ENCODE peak calls at places on chromosome 6, in four cellular contexts. T is thyroid gland, W is neuronal stem cell, Q is cardiac muscle cell. D is an unnamed sample. For H3K4me1, the result is how much of the 10 kb centered on the place peaks cover.

GRCh38 chr6:39200498-39201020 is 28.7 kb downstream of the KCNK5 start:
- DNase-seq in T (peak), W (no peak), Q (no peak), D (no peak)

GRCh38 chr6:36028088-36028886 is 679 bp downstream of the MAPK14 start:
- DNase-seq in T (peak), W (peak), Q (peak), D (peak)

GRCh38 chr6:31834367-31834703 is 6.8 kb downstream of the HSPA1B start:
- DNase-seq in T (peak), W (no peak), Q (peak), D (peak)

GRCh38 chr6:46118836-46119235 is 11.0 kb upstream of the ENPP4 start:
- DNase-seq in T (no peak), W (no peak), Q (no peak), D (no peak)

GRCh38 chr6:148291876-148292275 is 50.8 kb upstream of the SASH1 start:
- DNase-seq in T (no peak), W (no peak), Q (no peak), D (no peak)

GRCh38 chr6:14380421-14380820 is 262.8 kb downstream of the CD83 start:
- DNase-seq in T (no peak), W (peak), Q (no peak), D (no peak)

GRCh38 chr6:4928426-4928825 is 75.4 kb downstream of the RPP40 start:
- DNase-seq in T (no peak), W (no peak), Q (no peak), D (no peak)

GRCh38 chr6:94501546-94501945 is 1075.8 kb upstream of the MANEA start:
- DNase-seq in T (no peak), W (no peak), Q (no peak), D (no peak)

GRCh38 chr6:121522265-121522664 is 86.8 kb downstream of the GJA1 start:
- DNase-seq in T (peak), W (no peak), Q (no peak), D (no peak)

GRCh38 chr6:73393278-73393677 is 1.4 kb upstream of the DDX43 start:
- DNase-seq in T (no peak), W (no peak), Q (no peak), D (no peak)

DNA sequence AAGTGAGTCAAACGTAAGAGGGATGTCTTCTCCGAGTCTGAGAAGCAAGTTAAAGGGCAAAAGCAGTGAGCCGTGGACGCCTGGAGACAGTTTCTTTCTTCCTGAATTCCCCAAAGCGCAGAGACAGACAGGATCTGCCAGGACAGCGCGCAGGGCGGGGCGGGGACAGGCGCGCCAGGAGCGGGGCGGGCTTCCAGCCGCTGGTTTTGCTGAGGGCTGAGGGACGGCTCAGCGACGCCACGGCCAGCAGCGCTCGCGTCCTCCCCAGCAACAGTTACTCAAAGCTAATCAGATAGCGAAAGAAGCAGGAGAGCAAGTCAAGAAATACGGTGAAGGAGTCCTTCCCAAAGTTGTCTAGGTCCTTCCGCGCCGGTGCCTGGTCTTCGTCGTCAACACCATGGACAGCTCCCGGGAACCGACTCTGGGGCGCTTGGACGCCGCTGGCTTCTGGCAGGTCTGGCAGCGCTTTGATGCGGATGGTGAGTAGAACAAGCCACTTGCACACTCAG is at the start of gene SCGN:
- DNase-seq in T (peak), W (peak), Q (peak), D (peak)
- H3K4me3 ChIP-seq in T (no peak), W (peak), Q (peak), D (peak)

DNA sequence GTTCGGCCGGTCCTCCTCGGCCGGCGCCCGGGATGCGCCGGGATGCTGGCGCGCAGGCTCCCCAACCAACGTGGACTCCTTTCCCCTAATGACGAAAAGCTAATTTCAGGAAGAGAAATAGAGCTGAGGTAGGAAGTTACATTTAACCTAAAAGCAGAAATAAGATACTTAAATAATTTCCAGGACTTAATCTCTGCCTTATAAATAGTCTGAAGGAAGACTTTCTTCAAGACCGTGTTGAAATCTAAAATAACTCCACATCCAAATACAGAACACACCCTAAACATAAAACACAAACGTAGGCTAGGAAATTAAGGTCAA is 1.2 kb downstream of the ASF1A start:
- DNase-seq in T (no peak), W (no peak), Q (no peak), D (no peak)
- H3K4me1 ChIP-seq in T (under half), W (under half), Q (under half), D (under half)

DNA sequence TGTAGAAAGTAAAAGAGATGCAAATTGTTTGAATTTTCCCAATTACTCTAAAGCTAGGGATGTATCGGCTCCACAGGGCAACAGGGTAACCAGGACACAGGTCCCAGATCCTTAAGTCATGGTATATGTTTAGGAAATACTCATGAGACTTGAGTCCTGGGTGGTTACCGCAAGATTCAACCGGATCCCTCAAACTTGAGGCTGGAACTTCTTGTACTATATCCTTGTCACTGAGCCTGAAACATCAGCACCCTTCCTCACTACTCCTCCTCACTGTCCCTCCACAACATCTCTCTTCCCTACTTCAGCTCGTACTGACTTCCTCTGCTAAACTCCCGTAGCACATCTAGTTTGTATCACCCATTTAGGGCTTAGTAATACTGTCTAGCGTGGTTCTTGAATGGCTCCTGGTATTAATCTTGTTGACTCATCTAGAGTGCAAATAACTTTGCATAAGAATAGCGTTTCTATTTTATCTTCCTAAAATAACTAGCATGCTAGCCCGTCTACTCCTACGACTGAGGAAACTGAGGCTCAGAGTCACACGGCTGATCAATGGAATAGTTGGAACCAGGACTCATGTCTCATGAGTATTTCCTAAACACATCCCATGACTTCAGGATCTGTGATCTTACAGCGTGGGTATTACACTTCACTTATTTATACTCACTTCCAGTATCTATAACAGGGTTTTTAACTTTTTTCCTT is 72.1 kb downstream of the FILIP1 start:
- DNase-seq in T (no peak), W (no peak), Q (no peak), D (no peak)
- H3K4me3 ChIP-seq in T (no peak), W (no peak), Q (no peak), D (no peak)

DNA sequence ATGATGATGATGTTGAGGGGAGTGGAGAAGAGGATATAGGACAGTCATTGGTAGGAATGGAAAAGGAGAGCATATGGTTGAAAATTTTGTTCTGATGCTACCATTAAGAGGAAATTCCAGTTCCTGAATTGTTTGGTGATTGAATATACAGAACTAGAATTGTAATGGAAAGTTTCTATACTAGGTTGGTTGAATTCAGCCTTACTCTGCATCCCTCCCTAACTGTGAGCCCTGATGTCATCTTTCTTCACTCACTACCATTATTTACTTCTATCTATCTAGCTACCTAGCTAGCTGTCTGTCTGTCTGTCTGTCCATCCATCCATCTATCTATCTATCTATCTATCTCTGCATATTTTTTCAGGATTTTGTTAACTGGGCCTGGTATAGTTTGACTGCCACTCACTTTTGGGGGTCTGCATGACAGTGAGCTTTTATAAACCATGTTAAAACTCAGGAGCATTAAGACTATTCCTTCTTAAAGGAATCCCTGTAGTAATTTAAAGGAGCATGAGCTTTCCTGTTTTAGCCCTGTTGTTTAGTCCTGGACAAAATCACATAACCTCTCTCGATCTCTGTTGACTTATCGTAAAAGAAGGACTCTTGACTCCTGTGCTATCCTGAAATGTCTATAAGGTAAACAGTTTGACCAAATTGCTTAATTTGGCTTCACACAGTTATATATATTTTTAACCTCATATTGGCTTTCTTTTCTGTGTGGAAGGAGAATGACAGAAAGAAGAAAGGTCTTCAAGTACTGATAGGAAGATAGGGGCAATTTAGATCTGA is 71.4 kb downstream of the AKAP7 start:
- DNase-seq in T (no peak), W (no peak), Q (no peak), D (no peak)
- H3K4me1 ChIP-seq in T (under half), W (under half), Q (under half), D (under half)

GRCh38 chr6:116229287-116229913 is 24.5 kb downstream of the TSPYL4 start:
- DNase-seq in T (peak), W (peak), Q (peak), D (peak)
- H3K4me3 ChIP-seq in T (no peak), W (peak), Q (no peak), D (no peak)

GRCh38 chr6:129662406-129662766 is 47.6 kb downstream of the ARHGAP18 start:
- DNase-seq in T (no peak), W (no peak), Q (no peak), D (no peak)

GRCh38 chr6:129660346-129660676 is 49.7 kb downstream of the ARHGAP18 start:
- DNase-seq in T (peak), W (no peak), Q (no peak), D (no peak)

GRCh38 chr6:129663531-129663930 is 46.4 kb downstream of the ARHGAP18 start:
- DNase-seq in T (no peak), W (no peak), Q (no peak), D (no peak)

GRCh38 chr6:129662980-129663431 is 47.0 kb downstream of the ARHGAP18 start:
- DNase-seq in T (no peak), W (no peak), Q (no peak), D (no peak)

DNA sequence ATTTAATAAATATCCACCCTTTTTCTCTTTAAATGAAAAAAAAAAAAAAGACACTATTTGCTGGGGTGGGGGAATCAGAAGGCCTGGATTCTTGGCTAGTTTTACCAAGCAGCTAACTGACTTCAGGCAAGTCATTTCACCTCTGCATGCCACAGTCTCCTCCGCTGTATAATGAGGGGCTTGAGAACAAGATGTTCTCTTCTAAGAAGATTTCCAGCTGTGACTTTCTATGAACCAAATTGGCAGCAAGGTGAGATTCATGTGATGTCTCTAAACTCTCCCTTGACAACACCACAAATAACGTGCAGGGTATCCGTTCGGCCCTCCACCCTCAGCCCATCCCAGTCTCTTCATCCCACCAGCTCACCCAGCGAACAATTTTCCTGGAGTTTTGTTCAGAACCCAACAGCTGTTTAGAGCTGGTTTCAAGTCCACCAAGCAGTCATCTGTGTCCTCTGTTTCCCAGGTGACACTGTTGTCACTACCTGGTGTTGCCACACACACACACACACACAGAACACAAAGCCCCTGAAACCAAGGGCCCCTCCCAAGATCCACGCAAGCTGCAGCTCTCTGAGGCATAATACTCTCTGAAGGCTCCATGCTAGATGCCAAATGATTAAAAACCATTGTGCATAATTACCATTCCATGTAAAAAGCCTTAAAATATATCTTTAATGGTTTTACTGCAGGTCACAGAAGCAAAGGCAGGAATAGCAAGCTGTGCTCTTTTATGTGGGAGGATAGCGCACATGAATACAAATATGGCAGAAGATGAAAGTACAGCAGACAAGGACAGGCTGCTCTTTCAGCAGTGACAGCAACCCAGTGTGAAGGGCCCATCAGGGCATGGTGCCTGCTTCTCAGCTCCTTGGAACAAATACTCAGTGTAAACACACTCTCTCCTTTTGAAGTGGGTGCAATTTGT is 48.2 kb downstream of the ARHGAP18 start:
- DNase-seq in T (peak), W (no peak), Q (no peak), D (peak)
- H3K4me1 ChIP-seq in T (under half), W (under half), Q (under half), D (under half)

D was measured in testis.